ENCODE peak calls at places on chromosomes 5 and 9, in nine cellular contexts. One of them, this sample, is unnamed.

GRCh38 chr9:116152941-116153764 is 438 bp upstream of the PAPPA start:
- DNase-seq in NB4: no peak
- DNase-seq in astrocyte of the spinal cord: peak
- DNase-seq in kidney epithelial cell: no peak
- DNase-seq in testis: no peak
- DNase-seq in CD4-positive, alpha-beta T cell: no peak
- DNase-seq in psoas muscle: no peak
- DNase-seq in fibroblast of pulmonary artery: peak
- DNase-seq in WTC11: peak
- DNase-seq in this sample: no peak

GRCh38 chr5:40277161-40277906 is 402.4 kb upstream of the PTGER4 start:
- DNase-seq in kidney epithelial cell: no peak
- DNase-seq in fibroblast of pulmonary artery: no peak
- DNase-seq in psoas muscle: no peak
- DNase-seq in testis: no peak
- DNase-seq in astrocyte of the spinal cord: no peak
- DNase-seq in CD4-positive, alpha-beta T cell: no peak
- DNase-seq in NB4: no peak
- DNase-seq in WTC11: no peak
- DNase-seq in this sample: no peak

GRCh38 chr5:74954919-74955318 is 88.7 kb upstream of the FAM169A start:
- DNase-seq in fibroblast of pulmonary artery: peak
- DNase-seq in astrocyte of the spinal cord: peak
- DNase-seq in psoas muscle: no peak
- DNase-seq in kidney epithelial cell: no peak
- DNase-seq in CD4-positive, alpha-beta T cell: no peak
- DNase-seq in testis: no peak
- DNase-seq in WTC11: no peak
- DNase-seq in NB4: no peak
- DNase-seq in this sample: no peak

GRCh38 chr9:93192721-93193372 is 8.9 kb downstream of the WNK2 start:
- DNase-seq in NB4: no peak
- DNase-seq in fibroblast of pulmonary artery: no peak
- DNase-seq in astrocyte of the spinal cord: no peak
- DNase-seq in kidney epithelial cell: no peak
- DNase-seq in testis: no peak
- DNase-seq in WTC11: no peak
- DNase-seq in psoas muscle: peak
- DNase-seq in CD4-positive, alpha-beta T cell: no peak
- DNase-seq in this sample: no peak

GRCh38 chr5:14810941-14811573 is 60.5 kb downstream of the ANKH start:
- DNase-seq in testis: no peak
- DNase-seq in CD4-positive, alpha-beta T cell: no peak
- DNase-seq in psoas muscle: no peak
- DNase-seq in kidney epithelial cell: no peak
- DNase-seq in fibroblast of pulmonary artery: no peak
- DNase-seq in WTC11: no peak
- DNase-seq in astrocyte of the spinal cord: no peak
- DNase-seq in NB4: peak
- DNase-seq in this sample: no peak

GRCh38 chr5:159533197-159533596 is 202.9 kb upstream of the IL12B start:
- DNase-seq in kidney epithelial cell: no peak
- DNase-seq in fibroblast of pulmonary artery: no peak
- DNase-seq in WTC11: no peak
- DNase-seq in astrocyte of the spinal cord: peak
- DNase-seq in testis: no peak
- DNase-seq in NB4: no peak
- DNase-seq in psoas muscle: no peak
- DNase-seq in CD4-positive, alpha-beta T cell: no peak
- DNase-seq in this sample: no peak

GRCh38 chr5:56658972-56659371 is 156.4 kb upstream of the MAP3K1 start:
- DNase-seq in CD4-positive, alpha-beta T cell: no peak
- DNase-seq in NB4: no peak
- DNase-seq in psoas muscle: no peak
- DNase-seq in kidney epithelial cell: no peak
- DNase-seq in astrocyte of the spinal cord: no peak
- DNase-seq in WTC11: no peak
- DNase-seq in fibroblast of pulmonary artery: no peak
- DNase-seq in testis: no peak
- DNase-seq in this sample: no peak

GRCh38 chr5:75366787-75367186 is 29.8 kb downstream of the HMGCR start:
- DNase-seq in NB4: no peak
- DNase-seq in astrocyte of the spinal cord: no peak
- DNase-seq in WTC11: no peak
- DNase-seq in fibroblast of pulmonary artery: no peak
- DNase-seq in psoas muscle: no peak
- DNase-seq in testis: no peak
- DNase-seq in CD4-positive, alpha-beta T cell: no peak
- DNase-seq in kidney epithelial cell: no peak
- DNase-seq in this sample: no peak

GRCh38 chr5:111810087-111810486 is 53.1 kb upstream of the NREP start:
- DNase-seq in CD4-positive, alpha-beta T cell: no peak
- DNase-seq in psoas muscle: no peak
- DNase-seq in WTC11: no peak
- DNase-seq in astrocyte of the spinal cord: no peak
- DNase-seq in kidney epithelial cell: no peak
- DNase-seq in fibroblast of pulmonary artery: no peak
- DNase-seq in NB4: no peak
- DNase-seq in testis: no peak
- DNase-seq in this sample: no peak

GRCh38 chr9:127633216-127633615 is 21.1 kb downstream of the STXBP1 start:
- DNase-seq in fibroblast of pulmonary artery: no peak
- DNase-seq in psoas muscle: no peak
- DNase-seq in WTC11: no peak
- DNase-seq in NB4: no peak
- DNase-seq in astrocyte of the spinal cord: no peak
- DNase-seq in kidney epithelial cell: no peak
- DNase-seq in CD4-positive, alpha-beta T cell: no peak
- DNase-seq in testis: no peak
- DNase-seq in this sample: no peak

GRCh38 chr9:127627494-127627855 is 15.4 kb downstream of the STXBP1 start:
- DNase-seq in testis: no peak
- DNase-seq in psoas muscle: no peak
- DNase-seq in WTC11: no peak
- DNase-seq in NB4: no peak
- DNase-seq in CD4-positive, alpha-beta T cell: no peak
- DNase-seq in astrocyte of the spinal cord: no peak
- DNase-seq in kidney epithelial cell: no peak
- DNase-seq in fibroblast of pulmonary artery: no peak
- DNase-seq in this sample: no peak

GRCh38 chr9:127626752-127627493 is 14.8 kb downstream of the STXBP1 start:
- DNase-seq in astrocyte of the spinal cord: no peak
- DNase-seq in WTC11: no peak
- DNase-seq in fibroblast of pulmonary artery: no peak
- DNase-seq in testis: no peak
- DNase-seq in kidney epithelial cell: no peak
- DNase-seq in psoas muscle: no peak
- DNase-seq in NB4: no peak
- DNase-seq in CD4-positive, alpha-beta T cell: no peak
- DNase-seq in this sample: no peak

GRCh38 chr9:127628644-127629467 is 16.8 kb downstream of the STXBP1 start:
- DNase-seq in CD4-positive, alpha-beta T cell: no peak
- DNase-seq in psoas muscle: no peak
- DNase-seq in fibroblast of pulmonary artery: no peak
- DNase-seq in testis: peak
- DNase-seq in WTC11: no peak
- DNase-seq in kidney epithelial cell: no peak
- DNase-seq in NB4: no peak
- DNase-seq in astrocyte of the spinal cord: no peak
- DNase-seq in this sample: no peak

DNA sequence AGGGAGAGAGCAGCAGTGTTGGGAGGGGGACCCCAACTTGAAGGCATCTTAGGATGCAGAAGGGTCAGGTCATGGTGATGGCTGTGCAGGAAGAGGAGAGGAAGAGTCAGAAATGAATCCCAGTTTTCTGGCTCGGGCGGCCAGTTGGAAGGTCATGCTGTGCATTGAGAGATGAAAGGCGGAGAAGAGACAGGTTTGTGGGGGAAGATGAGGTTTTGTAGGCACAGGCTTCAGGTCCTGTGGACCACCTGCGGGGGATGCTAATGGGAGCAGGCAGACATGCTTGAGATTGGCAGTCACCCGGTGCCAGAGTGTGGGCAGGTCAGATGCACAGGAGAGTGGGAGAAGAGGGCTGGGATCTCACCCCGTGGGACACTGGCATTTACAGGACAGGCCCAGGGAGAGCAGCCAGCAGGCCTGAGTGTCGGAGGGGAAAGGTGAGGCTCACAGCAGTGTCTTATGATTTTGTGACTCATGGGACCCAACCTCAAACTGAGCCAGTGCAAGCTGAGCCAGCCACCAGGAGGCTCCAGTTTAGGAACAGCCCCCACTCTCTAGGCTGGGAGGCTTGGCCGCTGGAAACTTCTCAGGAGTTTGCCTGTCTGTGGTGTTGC is 17.5 kb downstream of the STXBP1 start:
- DNase-seq in kidney epithelial cell: no peak
- DNase-seq in psoas muscle: no peak
- DNase-seq in fibroblast of pulmonary artery: no peak
- DNase-seq in testis: no peak
- DNase-seq in WTC11: peak
- DNase-seq in CD4-positive, alpha-beta T cell: no peak
- DNase-seq in NB4: peak
- DNase-seq in astrocyte of the spinal cord: peak
- DNase-seq in this sample: no peak
- TF ChIP-seq CTCF in kidney epithelial cell: no peak
- TF ChIP-seq CTCF in psoas muscle: no peak
- TF ChIP-seq CTCF in fibroblast of pulmonary artery: no peak
- TF ChIP-seq CTCF in testis: no peak
- TF ChIP-seq CTCF in WTC11: no peak
- TF ChIP-seq CTCF in CD4-positive, alpha-beta T cell: no peak
- TF ChIP-seq CTCF in NB4: no peak
- TF ChIP-seq CTCF in astrocyte of the spinal cord: peak
- TF ChIP-seq CTCF in this sample: no peak

DNA sequence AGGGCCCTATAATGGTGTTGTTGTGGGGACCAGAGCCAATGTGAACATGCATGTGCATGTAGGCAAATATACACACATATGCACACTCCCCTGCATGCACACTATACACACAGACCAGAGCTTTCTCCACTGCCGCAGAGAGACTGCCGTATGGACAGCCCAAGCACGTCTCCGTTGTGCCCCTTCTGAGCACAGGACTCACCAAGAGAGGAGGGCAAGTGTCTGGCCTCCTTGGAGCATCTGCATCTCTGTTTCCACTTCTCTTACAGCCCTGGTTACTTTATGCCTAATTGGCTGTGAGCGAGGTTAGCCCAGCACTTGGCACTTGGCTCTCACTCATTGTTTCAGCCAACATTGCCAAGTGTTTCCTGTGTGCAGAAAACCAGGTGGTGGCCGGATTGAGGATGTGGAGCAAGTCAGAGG is 30.4 kb downstream of the CSF2 start:
- DNase-seq in fibroblast of pulmonary artery: no peak
- DNase-seq in WTC11: no peak
- DNase-seq in CD4-positive, alpha-beta T cell: no peak
- DNase-seq in kidney epithelial cell: no peak
- DNase-seq in astrocyte of the spinal cord: no peak
- DNase-seq in testis: no peak
- DNase-seq in psoas muscle: no peak
- DNase-seq in NB4: no peak
- DNase-seq in this sample: no peak
- TF ChIP-seq CTCF in fibroblast of pulmonary artery: no peak
- TF ChIP-seq CTCF in WTC11: no peak
- TF ChIP-seq CTCF in CD4-positive, alpha-beta T cell: no peak
- TF ChIP-seq CTCF in kidney epithelial cell: peak
- TF ChIP-seq CTCF in astrocyte of the spinal cord: no peak
- TF ChIP-seq CTCF in testis: no peak
- TF ChIP-seq CTCF in psoas muscle: no peak
- TF ChIP-seq CTCF in NB4: no peak
- TF ChIP-seq CTCF in this sample: no peak

DNA sequence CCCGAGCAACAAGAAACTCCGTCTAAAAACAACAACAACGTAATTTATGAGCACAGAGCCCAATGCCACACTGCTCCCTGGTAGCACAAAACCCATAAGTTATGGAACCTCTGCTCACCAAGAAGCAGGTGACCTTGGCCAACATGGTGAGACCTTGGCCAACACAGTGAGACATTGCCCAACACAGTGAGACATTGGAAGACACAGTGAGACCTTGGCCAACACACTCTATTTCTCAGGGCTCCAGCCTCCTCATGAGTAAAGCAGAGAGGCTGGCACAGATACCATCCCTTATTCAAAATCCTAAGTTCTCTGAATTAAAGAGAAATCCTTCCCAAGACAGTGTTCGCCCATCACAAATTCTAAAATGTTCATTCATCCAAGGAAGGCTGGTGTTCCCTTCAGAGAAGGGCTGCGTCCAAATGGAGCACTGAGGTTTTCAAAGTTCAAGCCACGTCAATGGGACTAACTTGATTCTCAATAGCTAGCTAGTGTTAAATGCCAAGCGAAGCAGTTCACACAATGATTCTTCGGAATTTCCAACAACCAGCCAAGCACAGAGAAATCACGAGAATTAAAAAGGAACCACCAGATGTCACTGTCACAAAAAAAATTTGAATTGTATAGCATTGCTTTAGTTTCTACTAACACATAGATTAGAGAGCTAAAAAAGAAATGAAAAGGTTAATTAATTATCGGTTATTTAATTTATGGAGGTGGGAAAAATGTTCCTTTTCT is 29.4 kb downstream of the TTC39B start:
- DNase-seq in WTC11: no peak
- DNase-seq in NB4: peak
- DNase-seq in kidney epithelial cell: no peak
- DNase-seq in CD4-positive, alpha-beta T cell: no peak
- DNase-seq in testis: no peak
- DNase-seq in psoas muscle: no peak
- DNase-seq in astrocyte of the spinal cord: peak
- DNase-seq in fibroblast of pulmonary artery: peak
- DNase-seq in this sample: no peak
- TF ChIP-seq CTCF in WTC11: no peak
- TF ChIP-seq CTCF in NB4: peak
- TF ChIP-seq CTCF in kidney epithelial cell: peak
- TF ChIP-seq CTCF in CD4-positive, alpha-beta T cell: peak
- TF ChIP-seq CTCF in testis: peak
- TF ChIP-seq CTCF in psoas muscle: peak
- TF ChIP-seq CTCF in astrocyte of the spinal cord: peak
- TF ChIP-seq CTCF in fibroblast of pulmonary artery: peak
- TF ChIP-seq CTCF in this sample: peak

DNA sequence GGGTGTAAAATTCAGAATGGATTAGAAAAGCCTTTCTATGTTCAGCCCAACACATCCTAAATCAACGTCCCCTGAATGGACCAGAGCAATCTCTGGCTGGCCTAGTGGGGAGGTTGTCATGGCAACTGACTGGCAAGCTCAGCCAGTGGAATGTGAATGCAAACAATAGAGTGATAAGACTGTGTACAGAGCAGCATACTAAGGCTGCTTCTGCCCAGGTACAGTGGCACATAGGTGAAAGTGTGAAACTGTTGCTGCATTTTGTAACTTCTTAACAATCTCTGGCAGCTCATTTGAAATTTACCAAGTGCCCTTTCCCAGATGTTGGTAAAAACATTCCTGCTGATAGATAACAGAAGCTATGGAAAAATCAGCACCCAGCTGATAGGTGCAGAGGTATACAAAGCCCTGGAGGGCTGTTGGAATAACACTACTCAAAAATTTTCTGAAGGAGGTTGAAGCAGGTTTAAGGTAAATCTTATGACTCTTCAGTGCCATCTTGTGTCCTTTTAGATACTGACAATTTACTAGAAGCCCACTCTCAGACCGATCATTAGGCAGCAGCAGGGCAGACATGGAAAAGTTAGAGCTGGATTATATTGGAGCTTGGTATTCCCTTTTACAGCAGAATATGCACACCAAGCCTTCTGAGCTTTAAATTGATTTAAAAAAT is 267.3 kb downstream of the RAB3C start:
- DNase-seq in astrocyte of the spinal cord: peak
- DNase-seq in WTC11: peak
- DNase-seq in NB4: peak
- DNase-seq in kidney epithelial cell: peak
- DNase-seq in psoas muscle: no peak
- DNase-seq in testis: peak
- DNase-seq in fibroblast of pulmonary artery: peak
- DNase-seq in CD4-positive, alpha-beta T cell: no peak
- DNase-seq in this sample: peak
- TF ChIP-seq CTCF in astrocyte of the spinal cord: peak
- TF ChIP-seq CTCF in WTC11: peak
- TF ChIP-seq CTCF in NB4: peak
- TF ChIP-seq CTCF in kidney epithelial cell: peak
- TF ChIP-seq CTCF in psoas muscle: peak
- TF ChIP-seq CTCF in testis: peak
- TF ChIP-seq CTCF in fibroblast of pulmonary artery: peak
- TF ChIP-seq CTCF in CD4-positive, alpha-beta T cell: peak
- TF ChIP-seq CTCF in this sample: peak

This sample was measured in mesothelial cell of epicardium.